ENCODE peak calls at places on chromosomes 1 and 21, in five cellular contexts. W is body of pancreas, M is Peyer's patch, V is HCT116, U is heart left ventricle. T is an unnamed sample. For H3K4me1 and H3K9me3, the result is how much of the 10 kb centered on the place peaks cover.

GRCh38 chr21:31798842-31799691 is 67.1 kb upstream of the SCAF4 start:
- DNase-seq in V (no peak), W (no peak), U (no peak), M (no peak), T (no peak)

GRCh38 chr1:27785763-27786162 is 12.7 kb downstream of the STX12 start:
- DNase-seq in M (no peak), W (peak), U (no peak), V (no peak), T (no peak)

GRCh38 chr1:59738591-59739015 is 76.1 kb upstream of the HOOK1 start:
- DNase-seq in U (no peak), W (no peak), V (no peak), M (no peak), T (no peak)

GRCh38 chr21:17438642-17439041 is 74.2 kb upstream of the CXADR start:
- DNase-seq in V (no peak), W (no peak), M (no peak), U (no peak), T (no peak)

GRCh38 chr1:236753554-236753953 is 41.5 kb upstream of the MTR start:
- DNase-seq in W (peak), U (no peak), V (peak), M (no peak), T (no peak)

GRCh38 chr1:234933475-234933874 is 195.2 kb downstream of the TOMM20 start:
- DNase-seq in U (peak), V (no peak), M (no peak), W (no peak), T (peak)

GRCh38 chr1:97563926-97564325 is 356.9 kb downstream of the DPYD start:
- DNase-seq in U (no peak), M (no peak), W (no peak), V (no peak), T (no peak)

GRCh38 chr1:119715542-119715941 is 3.8 kb downstream of the PHGDH start:
- DNase-seq in W (peak), U (no peak), V (no peak), M (no peak), T (no peak)

GRCh38 chr1:156785458-156785857 is 18.1 kb downstream of the PRCC start:
- DNase-seq in U (no peak), M (no peak), V (no peak), W (no peak), T (no peak)

GRCh38 chr1:9892563-9893528 is 17.2 kb downstream of the CTNNBIP1 start:
- DNase-seq in W (peak), U (no peak), M (no peak), V (peak), T (no peak)

GRCh38 chr1:151972533-151973270 is 21.0 kb downstream of the S100A10 start:
- DNase-seq in M (no peak), U (no peak), W (peak), V (peak), T (no peak)

GRCh38 chr21:14527690-14528652 is 18.1 kb downstream of the SAMSN1 start:
- DNase-seq in V (no peak), U (no peak), M (no peak), W (no peak), T (no peak)

GRCh38 chr1:6470132-6471085 is 4.4 kb upstream of the TNFRSF25 start:
- DNase-seq in W (no peak), V (no peak), M (no peak), U (no peak), T (no peak)

GRCh38 chr1:55249646-55250398 is 34.7 kb upstream of the USP24 start:
- DNase-seq in M (no peak), U (no peak), V (no peak), W (no peak), T (no peak)

DNA sequence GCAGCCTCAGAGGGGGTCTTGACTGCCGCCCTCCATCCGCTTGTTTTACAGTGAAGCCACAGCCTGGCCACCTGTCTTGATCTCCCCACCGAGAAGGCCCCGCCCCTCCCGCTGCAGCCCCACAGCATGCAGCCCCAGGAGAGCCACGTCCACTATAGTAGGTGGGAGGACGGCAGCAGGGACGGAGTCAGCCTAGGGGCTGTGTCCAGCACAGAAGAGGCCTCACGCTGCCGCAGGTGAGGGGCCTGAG is 2.6 kb downstream of the SMIM1 start:
- DNase-seq in V (no peak), U (no peak), M (no peak), W (no peak), T (no peak)
- H3K4me1 ChIP-seq in V (under half), U (under half), M (under half), W (half or more), T (under half)

GRCh38 chr1:2781627-2782026 is 19.9 kb downstream of the TTC34 start:
- DNase-seq in W (no peak), M (no peak), V (no peak), U (no peak), T (no peak)

GRCh38 chr1:2785631-2786328 is 15.7 kb downstream of the TTC34 start:
- DNase-seq in W (peak), M (peak), U (peak), V (no peak), T (no peak)

GRCh38 chr1:2783435-2784397 is 17.8 kb downstream of the TTC34 start:
- DNase-seq in U (peak), W (no peak), V (no peak), M (peak), T (no peak)

GRCh38 chr1:2784854-2785630 is 16.5 kb downstream of the TTC34 start:
- DNase-seq in W (no peak), U (peak), M (peak), V (no peak), T (peak)

DNA sequence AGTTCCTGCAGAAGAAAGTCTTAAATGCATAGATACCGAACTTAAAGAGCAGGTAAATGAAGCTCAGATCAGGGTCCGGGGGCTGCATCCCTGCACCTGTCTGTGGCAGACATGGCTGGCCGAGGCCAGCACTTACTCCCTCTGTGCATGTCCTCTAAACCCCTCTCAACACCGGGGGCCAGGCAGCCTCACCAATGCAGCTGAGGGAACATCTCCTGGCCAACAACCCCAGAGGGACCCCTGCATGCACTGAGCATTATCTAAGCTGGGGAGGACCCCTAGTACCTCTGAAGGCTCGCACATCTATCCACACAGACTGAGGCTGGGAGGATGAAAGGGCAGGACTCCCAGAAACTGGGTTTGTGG is 18.4 kb downstream of the TTC34 start:
- DNase-seq in M (no peak), U (peak), V (no peak), W (no peak), T (no peak)
- H3K9me3 ChIP-seq in M (under half), U (under half), V (under half), W (under half), T (under half)

DNA sequence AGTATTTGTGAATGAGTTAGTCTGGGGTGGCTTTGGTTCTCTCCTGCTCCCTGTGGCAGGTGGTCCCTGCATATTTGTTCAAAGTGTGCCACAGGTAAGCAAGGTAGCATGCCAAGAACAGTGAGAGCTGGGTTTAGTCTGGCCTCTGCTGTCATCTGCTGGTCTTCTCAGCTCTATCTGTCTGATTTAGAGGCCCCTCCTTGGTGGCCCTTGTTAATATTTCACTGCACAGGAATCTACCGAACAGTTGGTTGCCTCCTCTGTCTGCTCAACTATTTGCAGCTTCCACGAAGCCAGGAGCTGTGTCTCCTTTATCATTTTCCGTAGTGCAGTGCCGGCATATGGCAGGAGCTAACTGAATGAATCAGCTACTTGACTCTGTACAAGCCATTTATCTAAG is 9.7 kb downstream of the DNM3 start:
- DNase-seq in W (peak), M (no peak), U (no peak), V (no peak), T (no peak)
- TF ChIP-seq CTCF in W (peak), M (no peak), U (no peak), V (no peak), T (no peak)

GRCh38 chr1:12182410-12182946 is 15.7 kb downstream of the TNFRSF1B start:
- DNase-seq in W (no peak), V (no peak), M (no peak), U (no peak), T (no peak)
- H3K4me1 ChIP-seq in W (under half), V (under half), M (half or more), U (half or more), T (under half)

GRCh38 chr1:174314433-174314832 is 133.3 kb upstream of the GPR52 start:
- DNase-seq in V (no peak), W (no peak), M (no peak), U (no peak), T (no peak)

GRCh38 chr1:174308604-174309003 is 139.2 kb upstream of the GPR52 start:
- DNase-seq in M (no peak), V (no peak), W (no peak), U (no peak), T (no peak)
- H3K9me3 ChIP-seq in M (under half), V (under half), W (under half), U (under half), T (under half)

GRCh38 chr1:63366915-63367217 is 561 bp upstream of the ALG6 start:
- DNase-seq in M (no peak), V (no peak), W (no peak), U (no peak), T (no peak)

GRCh38 chr1:63362578-63362977 is 4.8 kb upstream of the ALG6 start:
- DNase-seq in U (no peak), W (no peak), M (no peak), V (no peak), T (no peak)

GRCh38 chr1:63368131-63368530 is 704 bp downstream of the ALG6 start:
- DNase-seq in U (no peak), M (no peak), W (no peak), V (no peak), T (no peak)

GRCh38 chr1:63363014-63363413 is 4.4 kb upstream of the ALG6 start:
- DNase-seq in M (no peak), V (no peak), W (no peak), U (no peak), T (no peak)

DNA sequence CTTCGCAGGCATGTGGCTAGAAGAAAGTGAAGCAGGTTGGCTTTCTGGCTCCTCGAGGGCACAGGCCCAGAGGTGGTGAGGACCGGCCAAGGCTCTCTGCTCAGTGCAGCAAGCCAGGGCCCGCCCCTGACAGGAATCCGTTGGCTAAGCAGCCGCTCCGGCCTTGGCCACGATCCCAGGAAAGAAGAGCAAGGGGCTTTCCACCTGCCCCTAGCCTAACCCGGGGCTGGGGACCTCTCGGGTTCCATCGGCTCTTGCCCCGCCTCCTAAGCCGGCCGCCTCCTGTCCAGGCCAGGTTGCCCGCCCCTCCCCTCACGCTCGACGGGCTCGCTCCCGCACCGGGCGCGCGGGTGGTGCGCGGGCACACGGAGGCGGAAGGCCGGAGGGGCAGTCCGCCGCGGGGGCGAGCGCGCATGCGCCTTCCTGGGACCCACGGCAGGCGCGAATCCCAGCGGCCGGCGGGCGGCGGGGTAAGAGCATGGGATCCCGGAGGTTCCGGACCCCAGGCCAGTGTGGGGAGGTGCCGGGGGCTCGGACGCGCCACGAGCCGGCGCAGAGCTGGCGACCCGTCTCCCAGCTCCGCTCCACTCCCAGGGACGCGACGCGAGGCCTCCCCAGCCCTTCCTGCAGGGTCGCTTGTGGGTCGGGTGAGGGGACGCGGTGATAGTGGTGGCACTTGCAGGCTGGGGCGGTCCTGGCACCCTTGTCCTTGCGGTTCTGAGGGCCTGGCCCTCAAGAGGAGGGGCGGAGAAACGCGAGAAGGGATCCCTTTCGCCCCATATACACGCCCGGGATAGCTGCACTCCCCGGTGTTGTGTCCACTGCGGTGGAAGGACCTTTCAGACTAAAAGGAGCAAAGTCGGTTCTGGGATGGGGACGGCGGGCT is at the start of gene ALG6:
- DNase-seq in M (peak), W (peak), V (peak), U (peak), T (peak)
- TF ChIP-seq CTCF in M (peak), W (no peak), V (no peak), U (peak), T (no peak)

GRCh38 chr1:114034561-114035303 is 55.5 kb downstream of the OLFML3 start:
- DNase-seq in V (no peak), W (no peak), M (no peak), U (no peak), T (no peak)

GRCh38 chr1:114040273-114041043 is 61.2 kb downstream of the OLFML3 start:
- DNase-seq in V (no peak), U (no peak), W (no peak), M (no peak), T (peak)

GRCh38 chr1:114035304-114035700 is 56.0 kb downstream of the OLFML3 start:
- DNase-seq in M (no peak), V (no peak), W (no peak), U (no peak), T (no peak)

GRCh38 chr1:114037503-114037890 is 58.2 kb downstream of the OLFML3 start:
- DNase-seq in W (no peak), U (no peak), V (no peak), M (no peak), T (peak)

GRCh38 chr1:114037952-114038867 is 58.9 kb downstream of the OLFML3 start:
- DNase-seq in U (no peak), M (no peak), W (no peak), V (no peak), T (peak)
- H3K4me1 ChIP-seq in U (under half), M (under half), W (under half), V (under half), T (under half)